ENCODE peak calls at places on chromosomes 13 and 19, in seven cellular contexts. I, T, O, W, Z, J and X are unnamed samples.

GRCh38 chr13:75372517-75372916 is 109.5 kb downstream of the TBC1D4 start:
- DNase-seq in I (peak; percentile 51), W (no peak), Z (no peak), J (no peak), T (peak; percentile 19), O (no peak), X (peak; percentile 31)

GRCh38 chr19:35615036-35615435 is 2.5 kb downstream of the HAUS5 start:
- DNase-seq in Z (no peak), J (no peak), I (no peak), O (no peak), T (no peak), W (no peak), X (no peak)

GRCh38 chr13:43377149-43377548 is 353.8 kb downstream of the DNAJC15 start:
- DNase-seq in T (no peak), J (no peak), I (no peak), W (no peak), O (no peak), Z (no peak), X (no peak)

GRCh38 chr13:31545616-31546015 is 193.7 kb upstream of the RXFP2 start:
- DNase-seq in T (no peak), O (no peak), Z (no peak), I (no peak), W (no peak), J (no peak), X (no peak)

GRCh38 chr19:5285311-5285710 is 55.3 kb downstream of the PTPRS start:
- DNase-seq in J (no peak), W (no peak), Z (no peak), I (no peak), T (no peak), O (no peak), X (no peak)

GRCh38 chr13:48263196-48263595 is 30.2 kb downstream of the ITM2B start:
- DNase-seq in I (no peak), Z (no peak), T (no peak), O (no peak), W (no peak), J (no peak), X (no peak)

GRCh38 chr13:79901336-79901735 is 420.4 kb downstream of the NDFIP2 start:
- DNase-seq in I (no peak), O (no peak), J (no peak), W (no peak), T (no peak), Z (no peak), X (no peak)

GRCh38 chr13:46679369-46680180 is 117.4 kb downstream of the ESD start:
- DNase-seq in T (peak; percentile 49), O (no peak), J (no peak), W (no peak), I (peak; percentile 64), Z (peak; percentile 42), X (peak; percentile 26)

GRCh38 chr19:7272856-7273578 is 21.2 kb downstream of the INSR start:
- DNase-seq in O (no peak), Z (no peak), W (no peak), T (no peak), J (no peak), I (no peak), X (no peak)

GRCh38 chr19:38667552-38668205 is 20.2 kb downstream of the ACTN4 start:
- DNase-seq in J (no peak), O (no peak), T (no peak), Z (no peak), I (no peak), W (no peak), X (no peak)

GRCh38 chr19:46297700-46298476 is 1.0 kb downstream of the HIF3A start:
- DNase-seq in T (no peak), W (peak; percentile 58), I (no peak), Z (peak; percentile 69), O (peak; percentile 50), J (peak; percentile 37), X (no peak)

GRCh38 chr13:106373989-106374572 is 161.4 kb downstream of the EFNB2 start:
- DNase-seq in J (no peak), T (no peak), O (no peak), Z (no peak), W (peak; percentile 48), I (no peak), X (no peak)

GRCh38 chr13:75770164-75771145 is 134.3 kb downstream of the LMO7 start:
- DNase-seq in Z (no peak), T (no peak), W (no peak), I (no peak), O (no peak), J (no peak), X (no peak)

GRCh38 chr19:58059003-58059671 is at the start of gene ZNF135:
- DNase-seq in T (peak; percentile 41), O (peak; percentile 58), W (peak; percentile 94), I (peak; percentile 77), J (peak; percentile 87), Z (peak; percentile 79), X (peak; percentile 13)

GRCh38 chr13:61187471-61187870 is 228.2 kb downstream of the PCDH20 start:
- DNase-seq in Z (no peak), J (no peak), O (no peak), T (no peak), W (no peak), I (no peak), X (no peak)

GRCh38 chr13:40629678-40630384 is 36.6 kb downstream of the FOXO1 start:
- DNase-seq in O (no peak), W (no peak), T (no peak), J (no peak), I (no peak), Z (no peak), X (no peak)

GRCh38 chr13:50573046-50573445 is 270.4 kb downstream of the DLEU7 start:
- DNase-seq in O (no peak), Z (no peak), T (no peak), J (no peak), I (no peak), W (no peak), X (no peak)

GRCh38 chr13:50577806-50578205 is 265.7 kb downstream of the DLEU7 start:
- DNase-seq in W (no peak), Z (no peak), T (no peak), O (no peak), J (no peak), I (no peak), X (no peak)

GRCh38 chr13:50576156-50576555 is 267.3 kb downstream of the DLEU7 start:
- DNase-seq in Z (peak; percentile 62), W (no peak), T (no peak), J (no peak), O (peak; percentile 69), I (no peak), X (no peak)

GRCh38 chr13:50574731-50575130 is 268.8 kb downstream of the DLEU7 start:
- DNase-seq in Z (no peak), W (no peak), O (no peak), I (no peak), J (no peak), T (no peak), X (no peak)

GRCh38 chr13:50575138-50575537 is 268.4 kb downstream of the DLEU7 start:
- DNase-seq in I (no peak), W (no peak), T (no peak), J (no peak), Z (no peak), O (no peak), X (no peak)
- H3K4me3 ChIP-seq in I (no peak overlapping the region), W (no peak overlapping the region), T (no peak overlapping the region), J (no peak overlapping the region), Z (no peak overlapping the region), O (no peak overlapping the region), X (no peak overlapping the region)

DNA sequence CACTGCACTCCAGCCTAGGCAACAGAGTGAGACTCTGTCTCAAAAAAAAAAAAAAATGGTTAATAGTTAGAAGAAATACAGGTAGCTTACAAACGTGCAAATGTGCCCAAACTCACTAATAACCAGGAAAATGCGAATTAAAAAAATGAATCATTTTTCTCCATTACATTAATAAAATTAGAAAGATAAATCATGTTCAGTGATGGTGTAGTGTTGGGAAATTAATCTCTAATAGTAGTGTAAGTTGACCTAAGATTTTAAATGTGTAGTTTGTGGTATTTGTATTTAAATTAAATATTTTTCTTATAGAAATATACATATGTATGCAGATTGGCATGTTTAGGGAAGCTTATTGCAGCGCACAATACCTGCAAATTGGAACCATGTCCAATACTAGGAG is 57.6 kb downstream of the PCCA start:
- DNase-seq in J (no peak), T (no peak), Z (no peak), W (no peak), I (no peak), O (no peak), X (no peak)
- H3K27ac ChIP-seq in J (no peak overlapping the region), T (no peak overlapping the region), Z (no peak overlapping the region), W (no peak overlapping the region), I (no peak overlapping the region), O (no peak overlapping the region), X (no peak overlapping the region)

GRCh38 chr19:47861630-47862029 is 2.6 kb downstream of the TPRX2 start:
- DNase-seq in T (no peak), J (no peak), I (no peak), Z (no peak), W (no peak), O (no peak), X (no peak)

GRCh38 chr19:47863514-47863936 is 4.5 kb downstream of the TPRX2 start:
- DNase-seq in I (peak; percentile 79), W (peak; percentile 99), O (peak; percentile 83), T (peak; percentile 53), J (peak; percentile 59), Z (peak; percentile 84), X (peak; percentile 68)

GRCh38 chr19:47860602-47861297 is 1.7 kb downstream of the TPRX2 start:
- DNase-seq in I (no peak), O (no peak), J (no peak), Z (no peak), W (no peak), T (no peak), X (no peak)

DNA sequence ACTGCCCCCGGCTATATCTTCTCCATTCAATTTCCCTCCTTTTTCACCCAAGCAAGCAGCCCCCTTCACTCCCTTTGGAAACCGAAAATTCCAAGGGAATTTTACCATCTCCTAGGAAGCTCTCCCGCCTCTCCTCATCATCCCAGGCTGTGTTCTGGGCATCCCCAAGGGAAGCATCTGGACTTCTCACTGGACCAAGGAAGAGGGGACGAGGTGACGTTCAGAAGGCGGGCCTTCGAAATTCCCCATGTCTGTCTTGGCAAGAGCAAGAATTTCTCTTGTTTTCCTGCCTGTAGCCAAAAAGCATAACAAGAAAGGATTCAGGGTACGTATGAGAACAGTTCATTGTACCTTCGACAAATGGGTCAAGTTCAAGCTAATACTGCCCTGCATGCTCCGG is 6.1 kb downstream of the TPRX2 start:
- DNase-seq in J (no peak), T (no peak), O (no peak), I (no peak), W (no peak), Z (no peak), X (no peak)
- H3K4me3 ChIP-seq in J (no peak overlapping the region), T (no peak overlapping the region), O (no peak overlapping the region), I (no peak overlapping the region), W (no peak overlapping the region), Z (no peak overlapping the region), X (no peak overlapping the region)

GRCh38 chr13:30333601-30334000 is 26.2 kb upstream of the KATNAL1 start:
- DNase-seq in Z (no peak), W (no peak), T (no peak), I (no peak), O (no peak), J (no peak), X (no peak)

GRCh38 chr13:30332516-30333165 is 25.3 kb upstream of the KATNAL1 start:
- DNase-seq in Z (no peak), W (no peak), T (no peak), O (no peak), J (no peak), I (no peak), X (no peak)

GRCh38 chr13:30337061-30337601 is 29.8 kb upstream of the KATNAL1 start:
- DNase-seq in O (no peak), T (no peak), I (no peak), W (no peak), Z (no peak), J (no peak), X (no peak)

GRCh38 chr13:30331331-30331771 is 24.0 kb upstream of the KATNAL1 start:
- DNase-seq in T (no peak), I (no peak), O (no peak), Z (peak; percentile 26), W (no peak), J (no peak), X (no peak)

GRCh38 chr13:30334663-30335386 is 27.5 kb upstream of the KATNAL1 start:
- DNase-seq in I (peak; percentile 37), Z (no peak), O (no peak), T (peak; percentile 29), J (no peak), W (peak; percentile 73), X (peak; percentile 33)
- H3K27ac ChIP-seq in I (no peak overlapping the region), Z (no peak overlapping the region), O (no peak overlapping the region), T (no peak overlapping the region), J (no peak overlapping the region), W (no peak overlapping the region), X (no peak overlapping the region)